ENCODE peak calls at places on chromosomes 2 and 18, in six cellular contexts. V is non-pigmented ciliary epithelial cell, R is KBM-7, O is left kidney, K is HEK293T, Z is GM13977. D is an unnamed sample.

GRCh38 chr2:177727577-177728351 is 335.2 kb downstream of the AGPS start:
- DNase-seq in V (no peak), Z (no peak), K (peak; percentile 29), R (no peak), O (peak; percentile 87), D (no peak)

GRCh38 chr2:46632349-46632748 is 153.0 kb downstream of the TMEM247 start:
- DNase-seq in Z (peak; percentile 13), O (peak; percentile 66), R (peak; percentile 63), V (no peak), K (peak; percentile 43), D (no peak)

GRCh38 chr2:43067254-43068052 is 159.0 kb downstream of the ZFP36L2 start:
- DNase-seq in R (no peak), K (no peak), Z (no peak), V (no peak), O (no peak), D (no peak)

GRCh38 chr2:10398496-10398895 is 49.6 kb downstream of the ODC1 start:
- DNase-seq in R (no peak), V (no peak), Z (no peak), K (no peak), O (no peak), D (no peak)

GRCh38 chr2:175293776-175294175 is 112.3 kb upstream of the ATP5MC3 start:
- DNase-seq in Z (no peak), K (no peak), V (no peak), R (no peak), O (no peak), D (no peak)

GRCh38 chr18:10659000-10659399 is 133.2 kb downstream of the NAPG start:
- DNase-seq in V (no peak), Z (no peak), O (no peak), R (no peak), K (no peak), D (no peak)

GRCh38 chr2:161265874-161266273 is 42.4 kb upstream of the PSMD14 start:
- DNase-seq in O (no peak), Z (no peak), R (no peak), K (no peak), V (no peak), D (no peak)

GRCh38 chr2:172462393-172463381 is 35.3 kb downstream of the ITGA6 start:
- DNase-seq in R (peak; percentile 82), Z (no peak), V (no peak), K (no peak), O (no peak), D (no peak)

GRCh38 chr18:8231316-8231715 is 377.9 kb upstream of the RAB12 start:
- DNase-seq in K (no peak), V (no peak), R (no peak), O (no peak), Z (no peak), D (no peak)

GRCh38 chr18:79399275-79400081 is 3.7 kb downstream of the NFATC1 start:
- DNase-seq in R (no peak), Z (no peak), K (no peak), V (no peak), O (no peak), D (no peak)

GRCh38 chr2:209773377-209773776 is 1.7 kb downstream of the UNC80 start:
- DNase-seq in V (no peak), K (no peak), Z (no peak), R (no peak), O (no peak), D (no peak)

GRCh38 chr2:42048318-42049251 is 764 bp downstream of the PKDCC start:
- DNase-seq in V (no peak), R (no peak), O (no peak), K (peak; percentile 33), Z (no peak), D (no peak)

GRCh38 chr2:202049840-202050239 is 16.2 kb downstream of the FZD7 start:
- DNase-seq in Z (no peak), R (no peak), O (peak; percentile 65), V (no peak), K (no peak), D (no peak)

GRCh38 chr2:96329416-96329815 is 4.3 kb downstream of the ITPRIPL1 start:
- DNase-seq in R (peak; percentile 48), O (no peak), K (no peak), Z (no peak), V (no peak), D (no peak)

GRCh38 chr2:237682151-237682550 is 54.8 kb downstream of the LRRFIP1 start:
- DNase-seq in V (no peak), K (no peak), Z (no peak), O (no peak), R (no peak), D (no peak)

GRCh38 chr2:112156152-112156986 is 18.2 kb downstream of the FBLN7 start:
- DNase-seq in K (no peak), R (peak; percentile 28), V (peak; percentile 24), Z (no peak), O (peak; percentile 79), D (no peak)

GRCh38 chr2:208228481-208228880 is 26.4 kb downstream of the IDH1 start:
- DNase-seq in K (no peak), V (no peak), O (peak; percentile 16), R (peak; percentile 9), Z (no peak), D (no peak)

GRCh38 chr2:100852447-100852846 is 32.5 kb downstream of the NPAS2 start:
- DNase-seq in Z (no peak), V (no peak), O (no peak), R (no peak), K (no peak), D (no peak)

GRCh38 chr2:221309888-221310287 is 262.2 kb downstream of the EPHA4 start:
- DNase-seq in Z (no peak), K (peak; percentile 42), R (no peak), V (no peak), O (peak; percentile 90), D (no peak)

GRCh38 chr2:227684258-227684657 is 17.7 kb downstream of the SCYGR5 start:
- DNase-seq in Z (no peak), O (no peak), K (no peak), V (no peak), R (no peak), D (no peak)

GRCh38 chr18:21270453-21270852 is 28.4 kb downstream of the GREB1L start:
- DNase-seq in Z (no peak), K (no peak), O (no peak), V (no peak), R (no peak), D (no peak)

GRCh38 chr18:50654658-50655550 is 95.0 kb downstream of the MAPK4 start:
- DNase-seq in Z (no peak), R (no peak), K (no peak), V (no peak), O (peak; percentile 68), D (no peak)

GRCh38 chr2:201440182-201440581 is 11.1 kb downstream of the TRAK2 start:
- DNase-seq in K (no peak), R (no peak), O (peak; percentile 26), V (no peak), Z (no peak), D (no peak)

GRCh38 chr2:167596072-167596471 is 651.3 kb downstream of the STK39 start:
- DNase-seq in V (no peak), K (no peak), Z (peak; percentile 6), R (no peak), O (no peak), D (no peak)

GRCh38 chr18:54232485-54233227 is 8.2 kb upstream of the MBD2 start:
- DNase-seq in R (no peak), V (no peak), Z (no peak), K (no peak), O (no peak), D (no peak)

GRCh38 chr2:158670292-158670691 is 124.8 kb upstream of the DAPL1 start:
- DNase-seq in V (no peak), R (no peak), Z (no peak), O (no peak), K (no peak), D (no peak)

GRCh38 chr18:13501896-13502295 is 224.5 kb downstream of the FAM210A start:
- DNase-seq in Z (peak; percentile 68), O (no peak), R (no peak), V (no peak), K (no peak), D (no peak)

GRCh38 chr2:102473020-102473419 is at the start of gene SLC9A4:
- DNase-seq in R (peak; percentile 57), K (peak; percentile 44), O (peak; percentile 76), Z (peak; percentile 55), V (no peak), D (peak; percentile 58)

GRCh38 chr18:31611511-31611910 is 19.8 kb downstream of the TTR start:
- DNase-seq in V (no peak), Z (no peak), R (no peak), K (no peak), O (no peak), D (no peak)

GRCh38 chr2:138948070-138948539 is 167.9 kb upstream of the NXPH2 start:
- DNase-seq in R (no peak), K (no peak), Z (peak; percentile 8), V (peak; percentile 97), O (no peak), D (no peak)

GRCh38 chr2:165328272-165328671 is 89.1 kb downstream of the SCN2A start:
- DNase-seq in V (no peak), R (peak; percentile 3), Z (no peak), O (no peak), K (no peak), D (no peak)

GRCh38 chr2:207317358-207317984 is 151.7 kb upstream of the KLF7 start:
- DNase-seq in K (no peak), R (no peak), O (no peak), Z (no peak), V (no peak), D (no peak)